ENCODE peak calls at places on chromosome 12, in five cellular contexts. P, S, Q, M and I are unnamed samples.

GRCh38 chr12:67413577-67413976 is 144.4 kb downstream of the CAND1 start:
- DNase-seq in P (no peak), S (no peak), Q (no peak), M (no peak), I (no peak)

GRCh38 chr12:95440401-95440800 is 33.6 kb upstream of the METAP2 start:
- DNase-seq in P (no peak), S (no peak), Q (peak), M (no peak), I (peak)

GRCh38 chr12:38424436-38424835 is 107.9 kb downstream of the ALG10B start:
- DNase-seq in P (no peak), S (no peak), Q (no peak), M (no peak), I (no peak)

GRCh38 chr12:28050606-28051005 is 78.1 kb upstream of the PTHLH start:
- DNase-seq in P (no peak), S (no peak), Q (no peak), M (no peak), I (no peak)

GRCh38 chr12:38934696-38935095 is 29.3 kb upstream of the CPNE8 start:
- DNase-seq in P (no peak), S (no peak), Q (peak), M (no peak), I (no peak)

GRCh38 chr12:16359512-16360491 is 12.4 kb downstream of the MGST1 start:
- DNase-seq in P (peak), S (no peak), Q (peak), M (no peak), I (peak)

GRCh38 chr12:123667771-123668170 is 3.1 kb upstream of the TCTN2 start:
- DNase-seq in P (no peak), S (no peak), Q (no peak), M (no peak), I (no peak)

GRCh38 chr12:38886064-38886463 is 19.3 kb downstream of the CPNE8 start:
- DNase-seq in P (no peak), S (no peak), Q (peak), M (peak), I (peak)

GRCh38 chr12:95286713-95287112 is 69.1 kb downstream of the VEZT start:
- DNase-seq in P (no peak), S (no peak), Q (peak), M (no peak), I (no peak)

GRCh38 chr12:31714406-31715271 is 14.2 kb downstream of the AMN1 start:
- DNase-seq in P (no peak), S (no peak), Q (no peak), M (no peak), I (no peak)

GRCh38 chr12:14628771-14629170 is 61.1 kb upstream of the PLBD1 start:
- DNase-seq in P (no peak), S (no peak), Q (no peak), M (no peak), I (no peak)

GRCh38 chr12:75658826-75659823 is 147.7 kb upstream of the KRR1 start:
- DNase-seq in P (no peak), S (peak), Q (peak), M (peak), I (peak)

GRCh38 chr12:71731439-71732356 is 23.0 kb upstream of the RAB21 start:
- DNase-seq in P (no peak), S (no peak), Q (peak), M (no peak), I (peak)

GRCh38 chr12:131775904-131776889 is 52.0 kb upstream of the MMP17 start:
- DNase-seq in P (no peak), S (no peak), Q (no peak), M (no peak), I (no peak)

GRCh38 chr12:7642287-7642686 is 23.4 kb downstream of the APOBEC1 start:
- DNase-seq in P (no peak), S (no peak), Q (no peak), M (no peak), I (no peak)

GRCh38 chr12:66072135-66072534 is 58.4 kb downstream of the LLPH start:
- DNase-seq in P (no peak), S (no peak), Q (no peak), M (no peak), I (no peak)

GRCh38 chr12:93879476-93880376 is 202.6 kb downstream of the CRADD start:
- DNase-seq in P (no peak), S (no peak), Q (peak), M (no peak), I (peak)

GRCh38 chr12:63965936-63966602 is 121.6 kb downstream of the SRGAP1 start:
- DNase-seq in P (no peak), S (no peak), Q (no peak), M (no peak), I (peak)

GRCh38 chr12:15688202-15688736 is 100.9 kb downstream of the EPS8 start:
- DNase-seq in P (peak), S (peak), Q (no peak), M (no peak), I (peak)

GRCh38 chr12:5022030-5022429 is 21.6 kb upstream of the KCNA5 start:
- DNase-seq in P (no peak), S (no peak), Q (no peak), M (no peak), I (no peak)

GRCh38 chr12:8692573-8692972 is 5.2 kb upstream of the RIMKLB start:
- DNase-seq in P (no peak), S (peak), Q (peak), M (peak), I (peak)

GRCh38 chr12:68805592-68806120 is 2.3 kb upstream of the MDM2 start:
- DNase-seq in P (no peak), S (no peak), Q (peak), M (no peak), I (no peak)

GRCh38 chr12:97960741-97961608 is 498.4 kb downstream of the RMST start:
- DNase-seq in P (no peak), S (no peak), Q (peak), M (no peak), I (peak)

GRCh38 chr12:55743131-55743921 is 404 bp downstream of the GDF11 start:
- DNase-seq in P (peak), S (no peak), Q (peak), M (peak), I (peak)

GRCh38 chr12:95736631-95737030 is 53.9 kb downstream of the NTN4 start:
- DNase-seq in P (no peak), S (no peak), Q (no peak), M (no peak), I (no peak)

GRCh38 chr12:92055877-92056276 is 89.8 kb downstream of the BTG1 start:
- DNase-seq in P (no peak), S (no peak), Q (no peak), M (no peak), I (no peak)

GRCh38 chr12:128820723-128821432 is 2.9 kb downstream of the SLC15A4 start:
- DNase-seq in P (peak), S (peak), Q (no peak), M (no peak), I (no peak)

GRCh38 chr12:76276499-76277151 is 71.6 kb downstream of the BBS10 start:
- DNase-seq in P (no peak), S (no peak), Q (peak), M (no peak), I (no peak)

GRCh38 chr12:80690090-80690489 is 17.3 kb upstream of the MYF6 start:
- DNase-seq in P (no peak), S (no peak), Q (no peak), M (no peak), I (no peak)

GRCh38 chr12:19759229-19759628 is 319.9 kb downstream of the AEBP2 start:
- DNase-seq in P (no peak), S (no peak), Q (peak), M (no peak), I (peak)

GRCh38 chr12:52515927-52516831 is 4.0 kb downstream of the KRT5 start:
- DNase-seq in P (no peak), S (no peak), Q (peak), M (no peak), I (peak)

DNA sequence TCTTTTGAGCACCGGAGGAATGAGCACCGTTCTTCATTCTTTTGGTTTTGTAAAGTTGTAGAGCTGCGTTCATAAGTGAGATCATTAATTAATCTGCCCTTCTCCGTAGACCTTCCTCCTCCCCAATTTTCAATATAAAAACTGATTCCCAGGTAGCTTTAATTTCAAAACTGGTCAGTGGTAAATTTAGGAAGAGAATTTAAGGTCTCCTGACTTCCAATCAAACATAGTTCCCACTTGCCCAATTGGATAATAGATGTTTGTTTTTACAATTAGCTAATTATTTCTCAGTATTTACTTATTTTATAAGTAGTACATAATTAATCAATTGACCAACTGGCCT is 27.2 kb upstream of the YBX3 start:
- DNase-seq in P (no peak), S (no peak), Q (no peak), M (no peak), I (no peak)
- H3K4me3 ChIP-seq in P (peak), S (peak), Q (no peak), M (no peak), I (no peak)

DNA sequence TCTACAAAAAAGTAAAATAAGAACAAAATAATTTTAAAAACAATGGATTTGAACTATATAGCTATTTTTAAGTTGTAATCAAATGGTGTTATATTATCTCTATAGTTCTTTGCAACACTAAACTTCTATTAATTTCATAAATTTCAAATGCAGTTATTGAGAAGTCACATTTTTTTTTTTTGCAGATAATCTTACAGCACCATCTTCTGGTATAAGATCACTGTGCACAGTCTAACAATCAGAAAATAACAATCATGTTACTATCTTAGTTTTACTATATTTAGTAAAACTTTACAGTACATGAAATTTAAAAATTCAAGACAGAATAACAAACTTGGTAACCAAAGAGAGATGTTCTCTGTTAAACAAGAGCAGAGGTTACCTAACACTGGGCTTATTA is 40.6 kb downstream of the GXYLT1 start:
- DNase-seq in P (no peak), S (no peak), Q (no peak), M (no peak), I (peak)
- TF ChIP-seq CTCF in P (peak), S (peak), Q (peak), M (no peak), I (peak)

DNA sequence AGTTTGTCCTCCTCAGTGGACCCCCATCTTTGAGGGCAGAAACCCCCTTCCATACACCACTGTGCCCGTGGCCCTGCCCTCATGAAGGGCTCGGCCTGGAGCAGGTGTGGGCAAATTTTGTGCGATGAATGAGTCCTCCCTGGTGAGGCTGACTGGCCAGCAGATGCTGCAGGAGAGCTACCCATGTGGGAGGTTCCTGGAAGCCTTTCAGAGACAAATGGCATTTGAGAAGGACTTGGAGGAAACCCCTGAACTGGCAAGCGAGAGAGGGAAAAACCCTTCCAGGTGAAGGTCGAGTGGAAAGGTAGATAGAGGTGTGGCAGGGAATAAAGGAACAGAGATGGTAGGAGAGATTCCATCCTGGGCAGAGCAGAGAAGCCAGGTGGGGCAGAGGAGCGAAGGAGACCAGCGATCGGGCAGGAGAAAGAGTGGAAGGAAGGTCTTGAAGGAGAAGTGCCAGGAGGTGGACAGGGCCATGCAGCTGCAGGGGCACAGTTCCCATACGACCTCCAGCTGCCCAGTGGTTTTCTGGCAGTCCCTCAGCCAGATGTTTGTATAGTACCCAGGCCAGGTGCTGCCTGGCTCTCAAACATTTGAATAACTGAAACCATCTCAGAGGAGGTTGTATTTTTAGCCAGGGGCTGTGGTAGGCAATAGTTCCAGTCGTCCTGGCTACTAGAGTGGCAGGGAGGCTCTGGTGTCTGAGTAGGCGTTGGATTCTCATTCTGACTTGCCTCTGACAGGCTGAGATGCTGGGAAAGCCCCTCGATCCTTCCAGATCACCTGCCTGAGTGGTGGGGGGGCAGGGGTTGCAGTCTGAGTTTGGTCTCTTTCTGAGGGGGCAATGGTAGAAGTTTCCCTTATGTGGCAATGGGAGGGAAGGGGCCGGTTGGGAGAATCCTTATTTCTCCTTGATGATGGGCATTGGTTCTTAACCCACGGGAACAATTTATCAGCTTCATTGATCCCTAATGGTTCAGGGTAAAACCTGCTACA is 40.1 kb downstream of the FBXL14 start:
- DNase-seq in P (no peak), S (no peak), Q (no peak), M (no peak), I (no peak)
- H3K4me3 ChIP-seq in P (no peak), S (no peak), Q (no peak), M (no peak), I (no peak)

GRCh38 chr12:114166360-114166759 is 200.2 kb upstream of the RBM19 start:
- DNase-seq in P (no peak), S (peak), Q (peak), M (peak), I (peak)
- TF ChIP-seq CTCF in P (no peak), S (peak), Q (peak), M (peak), I (peak)

GRCh38 chr12:122064034-122064777 is 14.3 kb upstream of the MLXIP start:
- DNase-seq in P (peak), S (peak), Q (peak), M (peak), I (peak)
- H3K4me3 ChIP-seq in P (peak), S (no peak), Q (no peak), M (peak), I (peak)

DNA sequence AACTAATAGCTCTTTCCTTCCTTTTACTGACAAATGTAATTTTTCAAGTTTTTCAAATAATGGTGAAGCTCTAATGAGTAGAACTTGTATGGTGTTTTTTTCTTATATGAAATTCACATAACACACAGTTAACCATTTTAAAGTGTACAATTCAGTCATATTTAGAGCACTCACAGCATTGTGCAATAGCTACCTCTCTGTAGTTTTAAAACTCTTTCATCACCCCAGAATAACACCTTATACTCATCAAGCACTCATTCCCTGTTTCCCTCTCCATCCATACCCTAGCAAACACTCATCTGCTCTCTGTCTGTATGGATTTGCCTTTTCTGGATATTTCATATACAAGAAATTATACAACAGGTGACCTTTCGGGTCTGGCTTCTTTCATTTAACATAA is 207.9 kb upstream of the SLC38A2 start:
- DNase-seq in P (no peak), S (no peak), Q (no peak), M (no peak), I (no peak)
- TF ChIP-seq CTCF in P (no peak), S (no peak), Q (no peak), M (no peak), I (no peak)

GRCh38 chr12:106815741-106816140 is 41.3 kb downstream of the RIC8B start:
- DNase-seq in P (no peak), S (no peak), Q (no peak), M (no peak), I (no peak)
- H3K4me3 ChIP-seq in P (no peak), S (no peak), Q (no peak), M (no peak), I (no peak)